ENCODE peak calls at places on chromosomes 13 and 19, in six cellular contexts. N is HCT116; U is germinal center; Z is hypothalamus; I is stimulated activated CD8-positive, alpha-beta memory T cell treated with anti-CD3 and anti-CD28 coated beads, Interleukin-12 subunit alpha, Interleukin-12 subunit beta, amount 100 ng/mL, for 4 hours; B is activated naive CD4-positive, alpha-beta T cell treated with Interleukin-2 at 50 U/mL for 16 hours. V is an unnamed sample.

GRCh38 chr19:3338541-3339181 is 27.7 kb upstream of the NFIC start:
- DNase-seq in N (no peak), U (no peak), Z (no peak), I (peak), B (peak), V (peak)

GRCh38 chr13:24984134-24984533 is 111.8 kb upstream of the PABPC3 start:
- DNase-seq in N (no peak), U (no peak), Z (peak), I (no peak), B (no peak), V (no peak)

GRCh38 chr13:32538234-32538620 is 368 bp downstream of the N4BP2L2 start:
- DNase-seq in N (no peak), U (peak), Z (no peak), I (no peak), B (no peak), V (no peak)

GRCh38 chr13:24035411-24035810 is 125.1 kb upstream of the SPATA13 start:
- DNase-seq in N (no peak), U (no peak), Z (no peak), I (no peak), B (no peak), V (no peak)

GRCh38 chr13:23427342-23428182 is 5.9 kb downstream of the SACS start:
- DNase-seq in N (no peak), U (no peak), Z (no peak), I (no peak), B (no peak), V (no peak)

GRCh38 chr19:40923934-40924391 is 41.9 kb upstream of the CYP2A7 start:
- DNase-seq in N (no peak), U (no peak), Z (no peak), I (no peak), B (no peak), V (no peak)

GRCh38 chr19:12077375-12077774 is 12.8 kb downstream of the ZNF844 start:
- DNase-seq in N (no peak), U (no peak), Z (no peak), I (no peak), B (no peak), V (no peak)

GRCh38 chr19:53785196-53785889 is 38.8 kb downstream of the NLRP12 start:
- DNase-seq in N (no peak), U (no peak), Z (no peak), I (no peak), B (no peak), V (no peak)

GRCh38 chr19:16039081-16039480 is 37.2 kb upstream of the TPM4 start:
- DNase-seq in N (no peak), U (no peak), Z (no peak), I (no peak), B (no peak), V (no peak)

GRCh38 chr19:35260694-35261304 is 8.0 kb upstream of the USF2 start:
- DNase-seq in N (no peak), U (no peak), Z (no peak), I (no peak), B (peak), V (peak)

GRCh38 chr19:40642757-40643325 is 41.7 kb downstream of the LTBP4 start:
- DNase-seq in N (no peak), U (no peak), Z (no peak), I (no peak), B (no peak), V (no peak)

GRCh38 chr13:112532837-112533745 is 54.9 kb downstream of the TUBGCP3 start:
- DNase-seq in N (no peak), U (no peak), Z (no peak), I (no peak), B (no peak), V (peak)

GRCh38 chr19:516884-517424 is 9.7 kb downstream of the TPGS1 start:
- DNase-seq in N (no peak), U (no peak), Z (no peak), I (no peak), B (no peak), V (no peak)

GRCh38 chr13:113992276-113993005 is 18.6 kb upstream of the C13orf46 start:
- DNase-seq in N (no peak), U (no peak), Z (no peak), I (no peak), B (no peak), V (no peak)

GRCh38 chr13:111119966-111120365 is 4.9 kb downstream of the ARHGEF7 start:
- DNase-seq in N (no peak), U (no peak), Z (no peak), I (no peak), B (no peak), V (no peak)

GRCh38 chr13:112835344-112835743 is 133.7 kb upstream of the MCF2L start:
- DNase-seq in N (no peak), U (no peak), Z (no peak), I (no peak), B (no peak), V (no peak)

GRCh38 chr13:105050696-105051095 is 1484.8 kb downstream of the EFNB2 start:
- DNase-seq in N (no peak), U (no peak), Z (no peak), I (no peak), B (no peak), V (no peak)

GRCh38 chr19:29672933-29673336 is 7.7 kb downstream of the PLEKHF1 start:
- DNase-seq in N (no peak), U (peak), Z (no peak), I (peak), B (peak), V (peak)

GRCh38 chr19:17579523-17580244 is 24.2 kb downstream of the COLGALT1 start:
- DNase-seq in N (peak), U (peak), Z (no peak), I (no peak), B (peak), V (peak)

GRCh38 chr19:5048091-5048726 is 79.3 kb downstream of the KDM4B start:
- DNase-seq in N (no peak), U (peak), Z (peak), I (peak), B (peak), V (peak)

GRCh38 chr19:8571006-8571411 is 6.2 kb downstream of the MYO1F start:
- DNase-seq in N (no peak), U (no peak), Z (peak), I (no peak), B (peak), V (peak)

V was measured in stimulated activated naive CD8-positive, alpha-beta T cell treated with anti-CD3 and anti-CD28 coated beads, Interleukin-15, Interleukin-2, amounts not matched to agents 100 U/mL and 50 U/mL, for 24 hours.